ENCODE peak calls at places on chromosomes 12 and 14, in four cellular contexts. O, S, G and W are unnamed samples.

GRCh38 chr12:112419269-112420133 is 754 bp downstream of the PTPN11 start:
- DNase-seq in O (peak), S (peak), G (no peak), W (peak)

GRCh38 chr12:48969847-48970701 is 1.5 kb downstream of the WNT10B start:
- DNase-seq in O (peak), S (no peak), G (peak), W (no peak)

GRCh38 chr12:64674367-64674922 is 64.2 kb downstream of the RASSF3 start:
- DNase-seq in O (no peak), S (no peak), G (no peak), W (no peak)

GRCh38 chr14:104184911-104185499 is 46.6 kb downstream of the KIF26A start:
- DNase-seq in O (no peak), S (no peak), G (no peak), W (no peak)

GRCh38 chr12:54438506-54438905 is 19.4 kb upstream of the ITGA5 start:
- DNase-seq in O (no peak), S (no peak), G (no peak), W (no peak)

GRCh38 chr14:61337893-61338292 is 16.5 kb downstream of the PRKCH start:
- DNase-seq in O (no peak), S (no peak), G (no peak), W (no peak)

GRCh38 chr14:100523536-100524025 is 63.6 kb downstream of the BEGAIN start:
- DNase-seq in O (peak), S (no peak), G (no peak), W (no peak)

GRCh38 chr12:27970391-27970980 is 2.0 kb downstream of the PTHLH start:
- DNase-seq in O (peak), S (no peak), G (no peak), W (no peak)

GRCh38 chr12:104234926-104235499 is 19.4 kb downstream of the TXNRD1 start:
- DNase-seq in O (no peak), S (no peak), G (no peak), W (no peak)

GRCh38 chr12:80485222-80485987 is 41.4 kb downstream of the PTPRQ start:
- DNase-seq in O (no peak), S (peak), G (no peak), W (no peak)

GRCh38 chr12:100399095-100399494 is 42.2 kb downstream of the SLC17A8 start:
- DNase-seq in O (no peak), S (no peak), G (no peak), W (no peak)

GRCh38 chr12:124752437-124753229 is 111.0 kb downstream of the SCARB1 start:
- DNase-seq in O (no peak), S (no peak), G (no peak), W (no peak)

GRCh38 chr12:90028620-90029051 is 320.0 kb upstream of the ATP2B1 start:
- DNase-seq in O (no peak), S (no peak), G (no peak), W (no peak)

GRCh38 chr12:71686658-71687025 is 760 bp downstream of the TMEM19 start:
- DNase-seq in O (no peak), S (no peak), G (no peak), W (no peak)

GRCh38 chr12:43884683-43885410 is 49.0 kb downstream of the TMEM117 start:
- DNase-seq in O (no peak), S (no peak), G (no peak), W (no peak)

GRCh38 chr14:50920482-50921225 is 23.6 kb downstream of the PYGL start:
- DNase-seq in O (no peak), S (no peak), G (no peak), W (no peak)

GRCh38 chr12:112822056-112822455 is 30.5 kb downstream of the RPH3A start:
- DNase-seq in O (peak), S (no peak), G (no peak), W (no peak)

GRCh38 chr12:42705863-42706262 is 116.3 kb upstream of the PRICKLE1 start:
- DNase-seq in O (no peak), S (no peak), G (no peak), W (no peak)

GRCh38 chr12:46389130-46389616 is 16.6 kb upstream of the SLC38A2 start:
- DNase-seq in O (no peak), S (no peak), G (no peak), W (no peak)

GRCh38 chr14:63938198-63939005 is 85.6 kb downstream of the SYNE2 start:
- DNase-seq in O (no peak), S (no peak), G (no peak), W (no peak)

GRCh38 chr12:15788266-15789214 is 648 bp downstream of the EPS8 start:
- DNase-seq in O (peak), S (peak), G (peak), W (peak)

GRCh38 chr12:116381744-116382455 is 104.4 kb upstream of the MED13L start:
- DNase-seq in O (peak), S (no peak), G (no peak), W (no peak)

GRCh38 chr12:124497658-124498057 is 69.8 kb downstream of the NCOR2 start:
- DNase-seq in O (no peak), S (no peak), G (no peak), W (no peak)